ENCODE peak calls at places on chromosomes 16 and 17, in seven cellular contexts. O is smooth muscle cell of the brain vasculature, I is T follicular helper cell, M is NCI-H1417, Z is epithelial cell of esophagus, B is HTR-8/SVneo, J is AG04450. X is an unnamed sample.

GRCh38 chr17:9174779-9175574 is 153.7 kb downstream of the NTN1 start:
- DNase-seq in Z (no peak), O (no peak), B (no peak), M (no peak), J (no peak), I (no peak), X (no peak)

GRCh38 chr16:73047536-73048291 is at the start of gene ZFHX3:
- DNase-seq in J (no peak), B (no peak), M (peak; percentile 45), I (no peak), Z (peak; percentile 51), O (no peak), X (no peak)

GRCh38 chr16:85783441-85783840 is 15.9 kb downstream of the EMC8 start:
- DNase-seq in Z (no peak), M (no peak), J (no peak), I (no peak), O (no peak), B (no peak), X (no peak)

GRCh38 chr16:16887193-16887592 is 508.3 kb downstream of the NPIPA7 start:
- DNase-seq in O (no peak), B (no peak), I (no peak), M (no peak), Z (no peak), J (no peak), X (no peak)

GRCh38 chr16:84427553-84427952 is 59.2 kb downstream of the ATP2C2 start:
- DNase-seq in I (no peak), B (no peak), J (no peak), Z (no peak), M (no peak), O (no peak), X (no peak)

GRCh38 chr16:88706965-88707871 is 915 bp downstream of the CTU2 start:
- DNase-seq in I (no peak), Z (no peak), O (no peak), J (no peak), B (no peak), M (no peak), X (no peak)

GRCh38 chr16:49652441-49653175 is 203.3 kb downstream of the ZNF423 start:
- DNase-seq in B (no peak), Z (no peak), J (no peak), I (no peak), O (peak; percentile 63), M (no peak), X (no peak)

GRCh38 chr16:28943281-28943680 is 7.5 kb upstream of the NFATC2IP start:
- DNase-seq in O (no peak), B (no peak), I (no peak), Z (no peak), J (no peak), M (no peak), X (no peak)

GRCh38 chr17:82835766-82836512 is 3.9 kb downstream of the ZNF750 start:
- DNase-seq in I (no peak), O (no peak), M (peak; percentile 68), J (no peak), Z (peak; percentile 100), B (no peak), X (no peak)

GRCh38 chr17:27862848-27863247 is 30.3 kb downstream of the LYRM9 start:
- DNase-seq in M (no peak), Z (no peak), B (no peak), O (no peak), J (no peak), I (no peak), X (no peak)

GRCh38 chr16:3863587-3863986 is 16.9 kb downstream of the CREBBP start:
- DNase-seq in O (no peak), Z (no peak), J (no peak), I (no peak), M (no peak), B (no peak), X (no peak)

GRCh38 chr17:70230883-70231282 is 61.6 kb downstream of the KCNJ2 start:
- DNase-seq in M (no peak), J (no peak), I (no peak), B (no peak), Z (peak; percentile 18), O (no peak), X (no peak)

GRCh38 chr17:58344047-58344790 is 7.8 kb downstream of the SUPT4H1 start:
- DNase-seq in M (no peak), O (no peak), J (no peak), Z (no peak), B (no peak), I (peak; percentile 73), X (peak; percentile 98)

GRCh38 chr16:2912330-2913199 is 834 bp downstream of the FLYWCH1 start:
- DNase-seq in M (peak; percentile 50), O (peak; percentile 21), Z (peak; percentile 40), I (no peak), J (peak; percentile 34), B (peak; percentile 12), X (no peak)

GRCh38 chr17:49696233-49696761 is 11.5 kb downstream of the SLC35B1 start:
- DNase-seq in Z (no peak), M (no peak), J (no peak), I (no peak), B (no peak), O (no peak), X (peak; percentile 78)

GRCh38 chr16:11181242-11181888 is 74.6 kb downstream of the SOCS1 start:
- DNase-seq in Z (peak; percentile 22), J (no peak), I (no peak), O (no peak), B (no peak), M (no peak), X (no peak)

GRCh38 chr16:64983226-64983625 is 138.6 kb downstream of the CDH11 start:
- DNase-seq in B (no peak), O (no peak), Z (no peak), J (no peak), I (no peak), M (no peak), X (no peak)

GRCh38 chr16:87844374-87844733 is 25.0 kb downstream of the SLC7A5 start:
- DNase-seq in J (no peak), M (no peak), I (no peak), O (no peak), Z (no peak), B (no peak), X (no peak)

GRCh38 chr17:80758793-80759673 is 214.4 kb downstream of the RPTOR start:
- DNase-seq in J (no peak), I (no peak), B (no peak), M (no peak), Z (no peak), O (no peak), X (no peak)

GRCh38 chr17:79997004-79997673 is 38.5 kb downstream of the TBC1D16 start:
- DNase-seq in J (no peak), I (peak; percentile 67), O (no peak), Z (no peak), B (no peak), M (no peak), X (peak; percentile 73)

GRCh38 chr17:49931416-49931815 is 37.6 kb upstream of the DLX4 start:
- DNase-seq in M (no peak), Z (no peak), J (no peak), B (no peak), O (no peak), I (no peak), X (no peak)

GRCh38 chr17:44900894-44901293 is 1.6 kb upstream of the EFTUD2 start:
- DNase-seq in O (peak; percentile 88), M (no peak), B (no peak), Z (peak; percentile 74), J (peak; percentile 27), I (no peak), X (no peak)

GRCh38 chr16:12092347-12092882 is 115.9 kb downstream of the SNX29 start:
- DNase-seq in I (no peak), M (peak; percentile 38), B (peak; percentile 29), O (no peak), Z (peak; percentile 7), J (peak; percentile 79), X (no peak)

GRCh38 chr16:69476920-69477418 is 52.5 kb downstream of the CYB5B start:
- DNase-seq in J (peak; percentile 77), I (no peak), M (no peak), Z (peak; percentile 63), B (peak; percentile 80), O (peak; percentile 43), X (no peak)

GRCh38 chr16:17369441-17369951 is 101.3 kb downstream of the XYLT1 start:
- DNase-seq in B (no peak), J (no peak), I (peak; percentile 62), O (no peak), Z (no peak), M (no peak), X (peak; percentile 68)

GRCh38 chr17:65536573-65537342 is 24.7 kb downstream of the AXIN2 start:
- DNase-seq in O (no peak), B (no peak), M (no peak), Z (no peak), J (no peak), I (no peak), X (no peak)

GRCh38 chr16:86994651-86995171 is 322.5 kb downstream of the C16orf95 start:
- DNase-seq in Z (peak; percentile 72), B (peak; percentile 95), I (no peak), O (peak; percentile 67), M (no peak), J (peak; percentile 86), X (no peak)